ENCODE peak calls at places on chromosomes 13 and 19, in seven cellular contexts. I is HCT116, K is adipocyte, Z is mesendoderm, C is IMR-90, Y is Karpas-422, N is H9. P is an unnamed sample.

GRCh38 chr13:27839809-27840467 is 47.7 kb downstream of the GSX1 start:
- DNase-seq in N (no peak), C (no peak), Z (no peak), I (peak), Y (no peak), K (no peak), P (no peak)

GRCh38 chr13:93847162-93847561 is 620.6 kb downstream of the GPC6 start:
- DNase-seq in Y (no peak), Z (no peak), K (peak), N (no peak), I (no peak), C (peak), P (no peak)

GRCh38 chr13:48112896-48113525 is 18.1 kb upstream of the MED4 start:
- DNase-seq in N (no peak), Y (no peak), Z (no peak), I (no peak), K (no peak), C (peak), P (no peak)

GRCh38 chr13:98965325-98965724 is 12.5 kb downstream of the DOCK9 start:
- DNase-seq in C (no peak), N (no peak), Y (no peak), Z (no peak), I (no peak), K (no peak), P (no peak)

GRCh38 chr13:89726690-89727435 is 1620.6 kb upstream of the MIR17HG start:
- DNase-seq in Z (no peak), N (no peak), C (peak), Y (no peak), K (no peak), I (no peak), P (no peak)

GRCh38 chr19:39413269-39413902 is 917 bp downstream of the PLEKHG2 start:
- DNase-seq in I (no peak), N (no peak), K (peak), Z (peak), C (peak), Y (peak), P (peak)

GRCh38 chr19:33432408-33433170 is 59.1 kb downstream of the CEBPG start:
- DNase-seq in N (no peak), I (no peak), K (no peak), Y (no peak), Z (no peak), C (no peak), P (no peak)

GRCh38 chr13:109785892-109786450 is 412 bp downstream of the IRS2 start:
- DNase-seq in Z (peak), K (peak), I (no peak), Y (no peak), C (no peak), N (no peak), P (no peak)

GRCh38 chr19:2186071-2186846 is 22.5 kb downstream of the DOT1L start:
- DNase-seq in I (no peak), K (peak), N (no peak), C (peak), Y (no peak), Z (peak), P (no peak)

GRCh38 chr13:58884353-58884752 is 1252.8 kb downstream of the PCDH17 start:
- DNase-seq in Y (no peak), C (no peak), N (no peak), Z (peak), I (no peak), K (no peak), P (no peak)

GRCh38 chr19:53981408-53981998 is 9.9 kb upstream of the CACNG6 start:
- DNase-seq in K (no peak), Y (no peak), C (no peak), I (no peak), Z (peak), N (peak), P (no peak)
- H3K9ac ChIP-seq in K (no peak), Y (no peak), C (no peak), I (peak), Z (peak), N (peak), P (no peak)

GRCh38 chr19:41307954-41308449 is 2.0 kb upstream of the CCDC97 start:
- DNase-seq in K (no peak), Z (no peak), Y (no peak), I (no peak), N (no peak), C (no peak), P (no peak)

GRCh38 chr19:41305923-41306322 is 4.0 kb upstream of the CCDC97 start:
- DNase-seq in Y (no peak), N (no peak), I (no peak), C (no peak), K (no peak), Z (peak), P (no peak)

GRCh38 chr19:41306394-41306793 is 3.6 kb upstream of the CCDC97 start:
- DNase-seq in Z (no peak), K (no peak), I (no peak), C (no peak), N (no peak), Y (no peak), P (no peak)

GRCh38 chr19:41308450-41309224 is 1.3 kb upstream of the CCDC97 start:
- DNase-seq in I (peak), C (peak), Z (peak), K (peak), Y (peak), N (peak), P (peak)

DNA sequence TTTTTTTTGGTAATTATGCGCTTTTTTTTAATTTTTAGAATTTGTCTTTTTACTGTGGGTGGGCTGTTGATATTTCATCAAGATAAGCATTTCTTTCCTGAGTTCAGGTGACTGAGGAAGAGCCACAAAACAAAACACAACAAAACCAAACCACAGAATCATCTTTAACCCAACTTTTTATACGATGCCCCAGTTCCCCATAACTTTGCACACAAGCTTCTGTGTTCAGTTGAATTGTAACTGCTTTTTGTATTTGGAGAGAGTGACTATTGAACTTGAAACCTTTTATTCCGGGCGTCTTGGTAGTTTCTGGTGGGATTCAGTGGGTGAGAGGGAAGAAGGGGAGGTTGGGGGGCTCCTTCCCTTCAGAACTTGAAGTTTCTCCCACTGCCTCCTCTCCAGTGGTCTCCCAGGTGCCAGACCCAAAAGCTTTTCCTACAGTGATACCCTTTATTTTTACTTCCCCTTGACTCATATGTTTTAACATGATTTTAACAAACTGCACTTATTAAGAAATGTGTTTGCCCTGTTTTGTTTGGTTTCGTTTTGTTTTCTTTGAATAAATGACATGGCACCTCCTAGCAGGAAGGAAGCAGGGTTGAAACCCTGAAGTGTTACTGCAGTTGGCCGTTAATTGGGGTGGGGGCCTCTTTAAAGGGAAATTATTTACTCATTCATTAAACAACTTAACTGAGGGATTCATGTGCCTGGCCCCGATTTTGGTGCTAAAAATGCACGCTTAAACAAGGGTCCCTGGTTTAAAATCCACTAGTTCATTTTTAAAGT is 2.7 kb upstream of the CCDC97 start:
- DNase-seq in K (no peak), N (no peak), I (no peak), Y (peak), Z (no peak), C (no peak), P (peak)
- H3K9ac ChIP-seq in K (no peak), N (no peak), I (no peak), Y (peak), Z (no peak), C (no peak), P (peak)

GRCh38 chr13:22110368-22110767 is 439.5 kb downstream of the FGF9 start:
- DNase-seq in C (no peak), K (no peak), I (no peak), Z (no peak), N (no peak), Y (no peak), P (no peak)
- H3K9ac ChIP-seq in C (no peak), K (no peak), I (no peak), Z (no peak), N (no peak), Y (no peak), P (no peak)

GRCh38 chr19:46347985-46348384 is 1.1 kb downstream of the PPP5C start:
- DNase-seq in Y (peak), C (no peak), I (no peak), N (no peak), Z (no peak), K (no peak), P (no peak)
- H3K9ac ChIP-seq in Y (peak), C (no peak), I (peak), N (no peak), Z (peak), K (peak), P (peak)

P was measured in DND-41.